ENCODE peak calls at places on chromosomes 2 and 18, in four cellular contexts. One of them, this sample, is unnamed.

GRCh38 chr18:11246883-11247282 is 97.5 kb upstream of the PIEZO2 start:
- DNase-seq in upper lobe of left lung: no peak
- DNase-seq in HCT116: no peak
- DNase-seq in spleen: no peak
- DNase-seq in this sample: no peak

GRCh38 chr2:86621290-86621943 is 2.2 kb downstream of the RNF103 start:
- DNase-seq in spleen: no peak
- DNase-seq in HCT116: no peak
- DNase-seq in upper lobe of left lung: no peak
- DNase-seq in this sample: no peak

GRCh38 chr2:3108710-3109702 is 268.6 kb downstream of the EIPR1 start:
- DNase-seq in spleen: peak
- DNase-seq in upper lobe of left lung: no peak
- DNase-seq in HCT116: no peak
- DNase-seq in this sample: peak

GRCh38 chr2:33316314-33316713 is 160.1 kb upstream of the RASGRP3 start:
- DNase-seq in spleen: no peak
- DNase-seq in upper lobe of left lung: no peak
- DNase-seq in HCT116: no peak
- DNase-seq in this sample: no peak

GRCh38 chr2:163122257-163122656 is 283.7 kb upstream of the KCNH7 start:
- DNase-seq in upper lobe of left lung: no peak
- DNase-seq in spleen: no peak
- DNase-seq in HCT116: no peak
- DNase-seq in this sample: no peak

GRCh38 chr2:263022-263738 is 652 bp downstream of the SH3YL1 start:
- DNase-seq in HCT116: no peak
- DNase-seq in upper lobe of left lung: no peak
- DNase-seq in spleen: peak
- DNase-seq in this sample: no peak

GRCh38 chr18:59961086-59961485 is 61.3 kb downstream of the PMAIP1 start:
- DNase-seq in spleen: no peak
- DNase-seq in upper lobe of left lung: peak
- DNase-seq in HCT116: no peak
- DNase-seq in this sample: no peak

GRCh38 chr2:8886876-8887275 is 49.5 kb upstream of the KIDINS220 start:
- DNase-seq in upper lobe of left lung: no peak
- DNase-seq in spleen: no peak
- DNase-seq in HCT116: no peak
- DNase-seq in this sample: no peak

GRCh38 chr18:39200153-39200552 is 1634.6 kb upstream of the CELF4 start:
- DNase-seq in spleen: no peak
- DNase-seq in HCT116: no peak
- DNase-seq in upper lobe of left lung: no peak
- DNase-seq in this sample: no peak

GRCh38 chr2:62933398-62933917 is 117.2 kb upstream of the OTX1 start:
- DNase-seq in upper lobe of left lung: no peak
- DNase-seq in spleen: no peak
- DNase-seq in HCT116: no peak
- DNase-seq in this sample: no peak

GRCh38 chr2:62938126-62938525 is 112.5 kb upstream of the OTX1 start:
- DNase-seq in upper lobe of left lung: no peak
- DNase-seq in HCT116: no peak
- DNase-seq in spleen: no peak
- DNase-seq in this sample: no peak

GRCh38 chr2:62939735-62940491 is 110.7 kb upstream of the OTX1 start:
- DNase-seq in spleen: no peak
- DNase-seq in HCT116: no peak
- DNase-seq in upper lobe of left lung: no peak
- DNase-seq in this sample: no peak

GRCh38 chr2:62931536-62931935 is 119.1 kb upstream of the OTX1 start:
- DNase-seq in upper lobe of left lung: no peak
- DNase-seq in HCT116: no peak
- DNase-seq in spleen: no peak
- DNase-seq in this sample: no peak

DNA sequence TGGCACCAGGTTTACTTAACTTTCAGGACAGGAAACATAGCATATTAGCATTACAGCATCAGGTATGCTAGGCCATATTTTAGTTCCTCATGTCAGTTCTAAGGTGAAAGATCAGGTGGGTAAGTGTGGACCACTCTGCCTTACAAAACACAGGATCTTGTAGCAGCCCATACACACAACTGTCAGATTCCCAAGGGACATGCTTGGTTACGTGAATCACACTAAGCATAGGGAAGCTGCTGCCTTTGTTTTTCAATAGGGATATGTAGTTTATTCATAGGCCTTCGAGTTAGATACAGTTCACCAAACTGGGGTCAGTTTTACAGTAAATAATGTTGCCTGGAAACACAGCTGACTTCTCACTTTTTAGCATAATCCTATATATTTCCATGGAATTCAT is 116.1 kb upstream of the OTX1 start:
- DNase-seq in upper lobe of left lung: no peak
- DNase-seq in HCT116: no peak
- DNase-seq in spleen: no peak
- DNase-seq in this sample: no peak
- TF ChIP-seq POLR2A in upper lobe of left lung: no peak
- TF ChIP-seq POLR2A in HCT116: no peak
- TF ChIP-seq POLR2A in spleen: no peak
- TF ChIP-seq POLR2A in this sample: no peak

DNA sequence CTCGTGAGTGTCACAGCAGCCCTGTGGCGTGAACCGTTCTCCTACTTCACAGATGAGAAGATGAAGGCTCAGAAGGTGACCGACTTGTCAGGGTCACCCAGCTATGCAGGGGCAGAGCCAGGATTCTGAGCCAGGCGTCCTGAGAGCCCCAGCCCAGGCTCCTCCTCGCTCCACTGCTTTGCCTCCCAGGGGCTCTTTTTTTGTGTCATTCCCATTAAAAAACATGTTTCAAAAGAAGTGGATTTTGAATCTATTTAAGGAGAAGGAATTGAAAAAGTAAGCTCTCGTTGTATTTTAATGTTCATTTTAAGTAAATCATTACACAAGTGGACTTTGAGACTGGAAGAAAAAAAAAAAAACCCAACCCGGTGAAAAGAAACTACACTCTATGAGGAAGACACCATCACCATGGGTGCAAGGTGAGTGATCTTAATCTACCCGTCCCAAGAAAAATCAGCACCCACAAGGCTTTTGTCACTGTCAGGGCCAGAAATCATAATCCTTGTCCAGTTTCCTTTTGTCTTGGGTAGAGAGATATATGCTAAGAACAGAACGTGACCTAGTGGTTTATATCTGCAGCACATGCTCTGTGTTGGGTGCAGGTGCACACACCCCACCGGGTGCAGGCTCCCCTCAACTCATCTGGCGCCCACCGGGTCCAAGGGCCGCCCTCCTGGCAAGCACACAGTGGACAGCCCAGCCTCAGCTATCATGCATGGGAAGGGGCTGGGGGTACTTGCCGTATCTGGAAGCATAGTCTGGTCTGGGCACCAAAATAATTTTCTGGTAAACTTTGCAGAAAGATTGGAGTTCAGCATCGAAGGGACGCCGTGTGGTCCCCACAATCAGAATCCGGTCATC is 73.5 kb upstream of the ASB18 start:
- DNase-seq in upper lobe of left lung: no peak
- DNase-seq in spleen: no peak
- DNase-seq in HCT116: no peak
- DNase-seq in this sample: no peak
- H3K4me3 ChIP-seq in upper lobe of left lung: no peak
- H3K4me3 ChIP-seq in spleen: no peak
- H3K4me3 ChIP-seq in HCT116: no peak
- H3K4me3 ChIP-seq in this sample: no peak

DNA sequence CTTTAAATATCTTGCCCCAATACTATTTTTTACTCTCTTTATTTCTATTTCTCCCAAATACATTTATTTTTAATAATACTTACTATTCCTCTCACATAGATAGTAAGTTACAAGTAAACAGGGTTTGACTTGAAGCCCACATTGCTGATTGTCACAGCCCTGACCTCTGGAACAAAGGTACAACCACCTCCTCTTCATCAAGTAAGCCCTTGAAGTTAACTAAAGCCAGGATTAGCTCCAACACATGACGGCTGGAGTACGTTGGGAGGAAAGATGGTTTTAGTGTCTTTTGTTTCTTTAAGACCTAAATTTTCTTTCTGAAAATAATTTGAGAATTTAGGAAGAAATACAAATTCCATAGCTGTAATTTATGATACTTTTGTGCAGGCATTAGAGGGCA is 951 bp downstream of the MYOM1 start:
- DNase-seq in spleen: no peak
- DNase-seq in upper lobe of left lung: no peak
- DNase-seq in HCT116: no peak
- DNase-seq in this sample: no peak
- TF ChIP-seq POLR2A in spleen: no peak
- TF ChIP-seq POLR2A in upper lobe of left lung: no peak
- TF ChIP-seq POLR2A in HCT116: no peak
- TF ChIP-seq POLR2A in this sample: no peak

DNA sequence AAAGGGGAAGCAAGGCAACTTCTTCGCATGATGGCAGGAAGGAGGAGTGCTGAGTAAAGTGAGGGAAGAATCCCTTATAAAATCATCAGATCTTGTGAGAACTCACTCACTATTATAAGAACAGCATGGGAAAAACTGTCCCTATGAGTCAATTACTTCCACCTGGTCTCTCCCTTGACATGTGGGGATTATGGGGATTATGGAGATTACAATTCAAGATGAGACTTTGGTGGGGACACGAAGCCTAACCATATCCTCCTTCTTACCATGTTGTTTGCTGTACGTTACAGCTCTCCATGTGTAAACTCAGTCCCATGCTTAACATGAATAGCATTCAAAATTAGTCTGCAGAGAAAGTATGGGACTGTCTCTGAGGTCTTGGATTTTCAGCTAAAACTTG is 1096.8 kb upstream of the ACVR2A start:
- DNase-seq in HCT116: no peak
- DNase-seq in spleen: no peak
- DNase-seq in upper lobe of left lung: no peak
- DNase-seq in this sample: no peak
- H3K4me3 ChIP-seq in HCT116: no peak
- H3K4me3 ChIP-seq in spleen: no peak
- H3K4me3 ChIP-seq in upper lobe of left lung: no peak
- H3K4me3 ChIP-seq in this sample: no peak

GRCh38 chr2:68319397-68320117 is at the start of gene CNRIP1:
- DNase-seq in spleen: peak
- DNase-seq in HCT116: no peak
- DNase-seq in upper lobe of left lung: peak
- DNase-seq in this sample: peak
- TF ChIP-seq POLR2A in spleen: peak
- TF ChIP-seq POLR2A in HCT116: no peak
- TF ChIP-seq POLR2A in upper lobe of left lung: no peak
- TF ChIP-seq POLR2A in this sample: no peak

DNA sequence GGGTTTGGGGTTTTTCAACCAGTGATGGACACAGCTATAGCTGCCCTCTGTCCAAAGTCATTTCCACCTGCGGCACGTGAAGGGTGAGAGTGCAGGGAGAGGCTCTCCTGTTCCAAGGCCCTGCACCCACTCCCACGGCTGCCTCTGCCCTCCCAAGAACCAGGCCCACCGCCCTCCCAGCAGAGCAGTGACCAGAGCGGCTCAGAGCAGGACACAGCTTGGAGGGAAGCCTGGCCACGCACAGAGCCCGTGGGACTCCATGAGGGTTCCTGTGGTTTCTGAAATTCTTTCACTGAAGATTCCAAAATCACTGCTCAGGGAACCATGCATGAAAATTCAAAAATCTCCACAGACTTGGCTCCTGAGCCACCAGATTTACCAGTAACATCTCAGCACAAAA is 67.3 kb upstream of the SALL3 start:
- DNase-seq in HCT116: no peak
- DNase-seq in upper lobe of left lung: no peak
- DNase-seq in spleen: no peak
- DNase-seq in this sample: no peak
- H3K4me3 ChIP-seq in HCT116: no peak
- H3K4me3 ChIP-seq in upper lobe of left lung: no peak
- H3K4me3 ChIP-seq in spleen: no peak
- H3K4me3 ChIP-seq in this sample: no peak

This sample was measured in lower leg skin.